ENCODE peak calls at places on chromosomes 16 and 17, in seven cellular contexts. One of them, this sample, is unnamed.

GRCh38 chr17:75138519-75138918 is 7.0 kb upstream of the NT5C start:
- DNase-seq in tibial artery: no peak
- DNase-seq in spleen: peak
- DNase-seq in endodermal cell: no peak
- DNase-seq in thoracic aorta: no peak
- DNase-seq in body of pancreas: no peak
- DNase-seq in uterus: no peak
- DNase-seq in this sample: no peak

GRCh38 chr17:80045703-80046102 is 9.3 kb downstream of the CCDC40 start:
- DNase-seq in tibial artery: no peak
- DNase-seq in spleen: no peak
- DNase-seq in endodermal cell: no peak
- DNase-seq in thoracic aorta: no peak
- DNase-seq in body of pancreas: peak
- DNase-seq in uterus: no peak
- DNase-seq in this sample: no peak

GRCh38 chr16:51153275-51153991 is 2.4 kb upstream of the SALL1 start:
- DNase-seq in tibial artery: no peak
- DNase-seq in spleen: no peak
- DNase-seq in endodermal cell: peak
- DNase-seq in thoracic aorta: no peak
- DNase-seq in body of pancreas: no peak
- DNase-seq in uterus: peak
- DNase-seq in this sample: no peak

GRCh38 chr16:82580293-82580900 is 46.4 kb upstream of the CDH13 start:
- DNase-seq in tibial artery: no peak
- DNase-seq in spleen: no peak
- DNase-seq in endodermal cell: peak
- DNase-seq in thoracic aorta: no peak
- DNase-seq in body of pancreas: peak
- DNase-seq in uterus: no peak
- DNase-seq in this sample: peak

GRCh38 chr17:31535581-31535981 is 144.1 kb downstream of the RAB11FIP4 start:
- DNase-seq in tibial artery: no peak
- DNase-seq in spleen: peak
- DNase-seq in endodermal cell: no peak
- DNase-seq in thoracic aorta: no peak
- DNase-seq in body of pancreas: no peak
- DNase-seq in uterus: no peak
- DNase-seq in this sample: peak

GRCh38 chr16:48511071-48511540 is 98.9 kb downstream of the N4BP1 start:
- DNase-seq in tibial artery: peak
- DNase-seq in spleen: peak
- DNase-seq in endodermal cell: no peak
- DNase-seq in thoracic aorta: no peak
- DNase-seq in body of pancreas: no peak
- DNase-seq in uterus: no peak
- DNase-seq in this sample: peak

GRCh38 chr17:9002236-9002609 is 19.1 kb upstream of the NTN1 start:
- DNase-seq in tibial artery: no peak
- DNase-seq in spleen: no peak
- DNase-seq in endodermal cell: peak
- DNase-seq in thoracic aorta: no peak
- DNase-seq in body of pancreas: no peak
- DNase-seq in uterus: no peak
- DNase-seq in this sample: no peak

GRCh38 chr17:45050680-45051059 is 762 bp downstream of the DCAKD start:
- DNase-seq in tibial artery: no peak
- DNase-seq in spleen: no peak
- DNase-seq in endodermal cell: peak
- DNase-seq in thoracic aorta: no peak
- DNase-seq in body of pancreas: peak
- DNase-seq in uterus: no peak
- DNase-seq in this sample: peak

GRCh38 chr16:3283525-3284447 is 495 bp downstream of the ZNF263 start:
- DNase-seq in tibial artery: peak
- DNase-seq in spleen: no peak
- DNase-seq in endodermal cell: peak
- DNase-seq in thoracic aorta: no peak
- DNase-seq in body of pancreas: no peak
- DNase-seq in uterus: peak
- DNase-seq in this sample: no peak

GRCh38 chr16:50304467-50305440 is 38.4 kb downstream of the ADCY7 start:
- DNase-seq in tibial artery: peak
- DNase-seq in spleen: peak
- DNase-seq in endodermal cell: peak
- DNase-seq in thoracic aorta: no peak
- DNase-seq in body of pancreas: no peak
- DNase-seq in uterus: peak
- DNase-seq in this sample: no peak

GRCh38 chr16:68737730-68738590 is 868 bp downstream of the CDH1 start:
- DNase-seq in tibial artery: no peak
- DNase-seq in spleen: peak
- DNase-seq in endodermal cell: peak
- DNase-seq in thoracic aorta: no peak
- DNase-seq in body of pancreas: peak
- DNase-seq in uterus: peak
- DNase-seq in this sample: no peak

GRCh38 chr16:79269211-79269863 is 331.2 kb downstream of the MAF start:
- DNase-seq in tibial artery: no peak
- DNase-seq in spleen: no peak
- DNase-seq in endodermal cell: no peak
- DNase-seq in thoracic aorta: no peak
- DNase-seq in body of pancreas: no peak
- DNase-seq in uterus: no peak
- DNase-seq in this sample: no peak

GRCh38 chr16:67800252-67801046 is 5.9 kb downstream of the RANBP10 start:
- DNase-seq in tibial artery: no peak
- DNase-seq in spleen: no peak
- DNase-seq in endodermal cell: no peak
- DNase-seq in thoracic aorta: no peak
- DNase-seq in body of pancreas: no peak
- DNase-seq in uterus: no peak
- DNase-seq in this sample: no peak

GRCh38 chr17:14010999-14011692 is 58.2 kb upstream of the COX10 start:
- DNase-seq in tibial artery: no peak
- DNase-seq in spleen: no peak
- DNase-seq in endodermal cell: no peak
- DNase-seq in thoracic aorta: no peak
- DNase-seq in body of pancreas: no peak
- DNase-seq in uterus: no peak
- DNase-seq in this sample: no peak

GRCh38 chr17:14007951-14008350 is 61.4 kb upstream of the COX10 start:
- DNase-seq in tibial artery: no peak
- DNase-seq in spleen: no peak
- DNase-seq in endodermal cell: no peak
- DNase-seq in thoracic aorta: no peak
- DNase-seq in body of pancreas: no peak
- DNase-seq in uterus: no peak
- DNase-seq in this sample: no peak

GRCh38 chr17:14015286-14015685 is 54.0 kb upstream of the COX10 start:
- DNase-seq in tibial artery: no peak
- DNase-seq in spleen: no peak
- DNase-seq in endodermal cell: no peak
- DNase-seq in thoracic aorta: no peak
- DNase-seq in body of pancreas: no peak
- DNase-seq in uterus: no peak
- DNase-seq in this sample: no peak

GRCh38 chr17:14014647-14015046 is 54.7 kb upstream of the COX10 start:
- DNase-seq in tibial artery: no peak
- DNase-seq in spleen: no peak
- DNase-seq in endodermal cell: no peak
- DNase-seq in thoracic aorta: no peak
- DNase-seq in body of pancreas: no peak
- DNase-seq in uterus: no peak
- DNase-seq in this sample: peak

DNA sequence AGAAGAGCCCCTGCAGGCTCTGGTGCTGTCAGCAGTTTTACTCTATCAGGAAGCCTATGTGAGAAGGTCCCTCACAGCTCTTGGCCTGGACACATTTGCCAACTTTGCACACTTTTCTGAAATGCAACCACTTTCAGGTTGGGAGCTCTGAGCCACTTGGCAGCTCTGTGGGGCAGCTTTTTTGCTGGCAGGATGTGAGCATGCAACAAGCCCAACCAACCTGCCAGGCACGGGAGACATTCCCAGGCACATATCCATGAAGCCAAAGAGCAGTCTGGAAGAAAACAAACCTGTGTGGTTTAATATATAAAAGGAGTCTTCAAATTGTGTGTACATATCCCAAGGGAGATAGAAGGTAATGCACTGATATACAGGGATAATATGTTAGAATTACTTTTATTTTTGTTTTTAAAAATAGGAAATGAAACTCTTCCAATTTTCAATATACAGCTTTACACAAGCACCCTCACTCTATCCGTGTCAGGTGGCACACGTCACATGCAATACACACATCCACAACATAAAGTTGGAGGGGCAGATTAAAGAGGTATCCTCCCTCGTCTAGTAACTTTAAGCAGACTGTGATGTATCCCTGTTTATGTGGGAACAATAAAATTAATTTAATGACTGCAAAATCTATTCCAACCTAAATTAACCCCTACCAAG is 57.4 kb upstream of the COX10 start:
- DNase-seq in tibial artery: no peak
- DNase-seq in spleen: no peak
- DNase-seq in endodermal cell: no peak
- DNase-seq in thoracic aorta: no peak
- DNase-seq in body of pancreas: peak
- DNase-seq in uterus: no peak
- DNase-seq in this sample: no peak
- H3K27ac ChIP-seq in tibial artery: no peak
- H3K27ac ChIP-seq in spleen: no peak
- H3K27ac ChIP-seq in endodermal cell: no peak
- H3K27ac ChIP-seq in thoracic aorta: no peak
- H3K27ac ChIP-seq in body of pancreas: no peak
- H3K27ac ChIP-seq in uterus: no peak
- H3K27ac ChIP-seq in this sample: no peak

DNA sequence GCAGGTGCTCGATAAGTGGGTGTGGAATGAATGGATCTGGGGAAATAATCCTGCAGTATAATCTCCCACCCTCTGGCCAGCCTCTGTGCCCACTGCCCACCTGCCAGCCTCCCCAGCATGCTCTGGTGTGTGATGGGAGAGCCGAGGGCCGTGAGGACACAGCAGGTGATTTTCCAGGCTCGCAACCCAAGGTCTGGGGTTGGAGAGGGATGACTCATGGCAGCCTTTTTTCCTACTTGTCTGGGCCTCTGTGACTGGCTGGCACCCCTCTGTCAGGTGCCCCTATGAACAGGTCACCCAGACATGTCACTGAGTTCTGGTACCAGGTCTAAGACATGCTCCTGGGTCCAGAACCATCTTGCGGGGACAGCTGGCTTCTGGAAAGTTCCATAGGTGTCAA is 385.7 kb upstream of the TNRC6C start:
- DNase-seq in tibial artery: peak
- DNase-seq in spleen: peak
- DNase-seq in endodermal cell: peak
- DNase-seq in thoracic aorta: no peak
- DNase-seq in body of pancreas: no peak
- DNase-seq in uterus: no peak
- DNase-seq in this sample: no peak
- H3K4me3 ChIP-seq in tibial artery: no peak
- H3K4me3 ChIP-seq in spleen: no peak
- H3K4me3 ChIP-seq in endodermal cell: no peak
- H3K4me3 ChIP-seq in thoracic aorta: no peak
- H3K4me3 ChIP-seq in body of pancreas: no peak
- H3K4me3 ChIP-seq in uterus: no peak
- H3K4me3 ChIP-seq in this sample: no peak

GRCh38 chr17:2171725-2172446 is 117.0 kb downstream of the HIC1 start:
- DNase-seq in tibial artery: peak
- DNase-seq in spleen: no peak
- DNase-seq in endodermal cell: no peak
- DNase-seq in thoracic aorta: peak
- DNase-seq in body of pancreas: peak
- DNase-seq in uterus: peak
- DNase-seq in this sample: peak

GRCh38 chr17:2174048-2174447 is 119.1 kb downstream of the HIC1 start:
- DNase-seq in tibial artery: no peak
- DNase-seq in spleen: no peak
- DNase-seq in endodermal cell: no peak
- DNase-seq in thoracic aorta: no peak
- DNase-seq in body of pancreas: no peak
- DNase-seq in uterus: peak
- DNase-seq in this sample: no peak

GRCh38 chr17:2173005-2173404 is 118.1 kb downstream of the HIC1 start:
- DNase-seq in tibial artery: peak
- DNase-seq in spleen: no peak
- DNase-seq in endodermal cell: no peak
- DNase-seq in thoracic aorta: no peak
- DNase-seq in body of pancreas: no peak
- DNase-seq in uterus: no peak
- DNase-seq in this sample: peak

GRCh38 chr17:2174471-2175293 is 119.8 kb downstream of the HIC1 start:
- DNase-seq in tibial artery: peak
- DNase-seq in spleen: peak
- DNase-seq in endodermal cell: no peak
- DNase-seq in thoracic aorta: no peak
- DNase-seq in body of pancreas: peak
- DNase-seq in uterus: peak
- DNase-seq in this sample: peak

GRCh38 chr17:2172447-2172938 is 117.6 kb downstream of the HIC1 start:
- DNase-seq in tibial artery: no peak
- DNase-seq in spleen: no peak
- DNase-seq in endodermal cell: no peak
- DNase-seq in thoracic aorta: no peak
- DNase-seq in body of pancreas: peak
- DNase-seq in uterus: peak
- DNase-seq in this sample: peak
- H3K27ac ChIP-seq in tibial artery: peak
- H3K27ac ChIP-seq in spleen: peak
- H3K27ac ChIP-seq in endodermal cell: peak
- H3K27ac ChIP-seq in thoracic aorta: peak
- H3K27ac ChIP-seq in body of pancreas: peak
- H3K27ac ChIP-seq in uterus: peak
- H3K27ac ChIP-seq in this sample: peak

GRCh38 chr17:50635720-50636144 is 1.1 kb downstream of the ABCC3 start:
- DNase-seq in tibial artery: no peak
- DNase-seq in spleen: no peak
- DNase-seq in endodermal cell: no peak
- DNase-seq in thoracic aorta: no peak
- DNase-seq in body of pancreas: no peak
- DNase-seq in uterus: no peak
- DNase-seq in this sample: no peak

GRCh38 chr17:50637829-50638571 is 3.3 kb downstream of the ABCC3 start:
- DNase-seq in tibial artery: no peak
- DNase-seq in spleen: no peak
- DNase-seq in endodermal cell: no peak
- DNase-seq in thoracic aorta: no peak
- DNase-seq in body of pancreas: no peak
- DNase-seq in uterus: no peak
- DNase-seq in this sample: no peak

GRCh38 chr17:50634915-50635719 is 436 bp downstream of the ABCC3 start:
- DNase-seq in tibial artery: no peak
- DNase-seq in spleen: no peak
- DNase-seq in endodermal cell: peak
- DNase-seq in thoracic aorta: no peak
- DNase-seq in body of pancreas: peak
- DNase-seq in uterus: no peak
- DNase-seq in this sample: no peak

GRCh38 chr17:50636804-50637195 is 2.1 kb downstream of the ABCC3 start:
- DNase-seq in tibial artery: no peak
- DNase-seq in spleen: no peak
- DNase-seq in endodermal cell: no peak
- DNase-seq in thoracic aorta: no peak
- DNase-seq in body of pancreas: no peak
- DNase-seq in uterus: no peak
- DNase-seq in this sample: no peak

GRCh38 chr17:50636145-50636803 is 1.6 kb downstream of the ABCC3 start:
- DNase-seq in tibial artery: no peak
- DNase-seq in spleen: no peak
- DNase-seq in endodermal cell: no peak
- DNase-seq in thoracic aorta: no peak
- DNase-seq in body of pancreas: peak
- DNase-seq in uterus: no peak
- DNase-seq in this sample: no peak
- H3K4me3 ChIP-seq in tibial artery: no peak
- H3K4me3 ChIP-seq in spleen: no peak
- H3K4me3 ChIP-seq in endodermal cell: no peak
- H3K4me3 ChIP-seq in thoracic aorta: peak
- H3K4me3 ChIP-seq in body of pancreas: no peak
- H3K4me3 ChIP-seq in uterus: no peak
- H3K4me3 ChIP-seq in this sample: no peak

This sample was measured in SJCRH30.